ENCODE peak calls at places on chromosomes 11 and 22, in seven cellular contexts. P is left lung, Y is esophagus squamous epithelium, R is B cell, J is HFF-Myc, I is BE2C, L is A549. H is an unnamed sample.

GRCh38 chr11:80899381-80899780 is 1458.6 kb upstream of the TENM4 start:
- DNase-seq in P (no peak), Y (no peak), R (no peak), J (no peak), I (no peak), L (no peak), H (no peak)

GRCh38 chr11:72039108-72039850 is 40.6 kb downstream of the IL18BP start:
- DNase-seq in P (no peak), Y (no peak), R (no peak), J (peak), I (no peak), L (no peak), H (no peak)

GRCh38 chr11:20159680-20160381 is 444 bp downstream of the DBX1 start:
- DNase-seq in P (no peak), Y (no peak), R (no peak), J (no peak), I (no peak), L (no peak), H (peak)

GRCh38 chr11:72812604-72812967 is 1.6 kb upstream of the ATG16L2 start:
- DNase-seq in P (no peak), Y (no peak), R (no peak), J (no peak), I (no peak), L (peak), H (no peak)

GRCh38 chr11:74672956-74673895 is 58.0 kb downstream of the CHRDL2 start:
- DNase-seq in P (no peak), Y (no peak), R (no peak), J (peak), I (peak), L (peak), H (no peak)

GRCh38 chr11:119422505-119423416 is at the start of gene THY1:
- DNase-seq in P (peak), Y (no peak), R (no peak), J (no peak), I (peak), L (no peak), H (peak)

GRCh38 chr11:19872526-19873135 is 160.0 kb downstream of the NAV2 start:
- DNase-seq in P (no peak), Y (no peak), R (no peak), J (no peak), I (no peak), L (no peak), H (no peak)

GRCh38 chr11:3609416-3610265 is 32.2 kb downstream of the ART5 start:
- DNase-seq in P (no peak), Y (no peak), R (no peak), J (peak), I (no peak), L (peak), H (no peak)

GRCh38 chr11:115168229-115168671 is 336.0 kb downstream of the CADM1 start:
- DNase-seq in P (no peak), Y (no peak), R (no peak), J (no peak), I (no peak), L (no peak), H (no peak)

GRCh38 chr11:17256512-17256911 is 20.0 kb upstream of the NUCB2 start:
- DNase-seq in P (no peak), Y (no peak), R (no peak), J (peak), I (no peak), L (peak), H (no peak)

GRCh38 chr11:130847517-130847916 is 68.8 kb downstream of the SNX19 start:
- DNase-seq in P (no peak), Y (no peak), R (no peak), J (no peak), I (peak), L (peak), H (no peak)

GRCh38 chr11:118916842-118917388 is 8.8 kb downstream of the BCL9L start:
- DNase-seq in P (peak), Y (no peak), R (no peak), J (no peak), I (peak), L (peak), H (no peak)

GRCh38 chr11:46686886-46687810 is 13.3 kb downstream of the ARHGAP1 start:
- DNase-seq in P (no peak), Y (no peak), R (no peak), J (peak), I (no peak), L (no peak), H (no peak)

GRCh38 chr11:125871391-125872137 is 15.9 kb upstream of the HYLS1 start:
- DNase-seq in P (no peak), Y (no peak), R (no peak), J (no peak), I (peak), L (peak), H (peak)

GRCh38 chr11:117375960-117376359 is 48.3 kb downstream of the CEP164 start:
- DNase-seq in P (no peak), Y (no peak), R (no peak), J (no peak), I (no peak), L (no peak), H (no peak)

GRCh38 chr11:30314625-30315024 is 8.3 kb upstream of the ARL14EP start:
- DNase-seq in P (no peak), Y (no peak), R (no peak), J (no peak), I (no peak), L (no peak), H (no peak)
- TF ChIP-seq CTCF in P (no peak), Y (no peak), R (peak), J (peak), I (peak), L (peak), H (peak)

DNA sequence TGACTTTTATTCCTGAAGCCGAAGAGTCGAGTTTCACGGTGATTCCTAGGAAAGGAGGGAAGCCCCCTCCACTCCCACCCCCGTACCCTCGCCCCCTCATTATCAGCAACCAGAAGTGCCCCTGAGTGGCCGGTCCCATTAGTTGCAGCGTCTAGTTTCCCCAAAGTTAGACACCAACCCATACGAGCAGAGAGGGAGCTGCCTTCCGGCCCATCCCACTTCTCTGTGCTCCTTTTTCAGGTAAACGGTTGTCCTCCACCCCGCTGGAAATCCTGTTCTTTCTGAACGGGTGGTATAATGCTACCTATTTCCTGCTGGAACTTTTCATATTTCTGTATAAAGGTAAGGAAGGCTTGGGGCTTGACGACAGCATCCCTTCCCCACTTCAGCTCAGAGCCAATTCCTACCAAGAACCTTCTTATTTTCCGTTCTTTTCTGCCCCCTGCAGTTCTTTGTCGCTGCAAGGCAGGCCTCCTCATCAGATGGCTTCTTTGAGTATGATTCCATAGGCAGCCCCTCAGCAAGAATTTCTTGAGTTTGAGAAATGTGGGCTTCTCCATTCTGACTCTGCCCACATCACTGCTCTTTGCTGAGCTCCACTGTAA is 706 bp downstream of the TMEM216 start:
- DNase-seq in P (no peak), Y (no peak), R (no peak), J (no peak), I (no peak), L (peak), H (no peak)
- TF ChIP-seq CTCF in P (no peak), Y (no peak), R (no peak), J (peak), I (peak), L (peak), H (no peak)

GRCh38 chr11:8384199-8384821 is 120.6 kb upstream of the LMO1 start:
- DNase-seq in P (peak), Y (no peak), R (no peak), J (no peak), I (no peak), L (peak), H (no peak)
- TF ChIP-seq CTCF in P (peak), Y (no peak), R (no peak), J (no peak), I (no peak), L (no peak), H (no peak)

GRCh38 chr11:27501102-27501501 is 5.5 kb downstream of the LIN7C start:
- DNase-seq in P (no peak), Y (no peak), R (no peak), J (no peak), I (no peak), L (no peak), H (no peak)

GRCh38 chr11:27495710-27496300 is 10.8 kb downstream of the LIN7C start:
- DNase-seq in P (no peak), Y (no peak), R (no peak), J (no peak), I (no peak), L (no peak), H (no peak)

GRCh38 chr11:27497911-27498310 is 8.7 kb downstream of the LIN7C start:
- DNase-seq in P (no peak), Y (no peak), R (no peak), J (no peak), I (no peak), L (no peak), H (no peak)

GRCh38 chr11:27496461-27496860 is 10.1 kb downstream of the LIN7C start:
- DNase-seq in P (no peak), Y (no peak), R (no peak), J (no peak), I (no peak), L (no peak), H (no peak)

GRCh38 chr11:27497284-27497866 is 9.2 kb downstream of the LIN7C start:
- DNase-seq in P (no peak), Y (no peak), R (no peak), J (no peak), I (no peak), L (peak), H (no peak)
- TF ChIP-seq CTCF in P (no peak), Y (peak), R (peak), J (peak), I (no peak), L (peak), H (peak)

DNA sequence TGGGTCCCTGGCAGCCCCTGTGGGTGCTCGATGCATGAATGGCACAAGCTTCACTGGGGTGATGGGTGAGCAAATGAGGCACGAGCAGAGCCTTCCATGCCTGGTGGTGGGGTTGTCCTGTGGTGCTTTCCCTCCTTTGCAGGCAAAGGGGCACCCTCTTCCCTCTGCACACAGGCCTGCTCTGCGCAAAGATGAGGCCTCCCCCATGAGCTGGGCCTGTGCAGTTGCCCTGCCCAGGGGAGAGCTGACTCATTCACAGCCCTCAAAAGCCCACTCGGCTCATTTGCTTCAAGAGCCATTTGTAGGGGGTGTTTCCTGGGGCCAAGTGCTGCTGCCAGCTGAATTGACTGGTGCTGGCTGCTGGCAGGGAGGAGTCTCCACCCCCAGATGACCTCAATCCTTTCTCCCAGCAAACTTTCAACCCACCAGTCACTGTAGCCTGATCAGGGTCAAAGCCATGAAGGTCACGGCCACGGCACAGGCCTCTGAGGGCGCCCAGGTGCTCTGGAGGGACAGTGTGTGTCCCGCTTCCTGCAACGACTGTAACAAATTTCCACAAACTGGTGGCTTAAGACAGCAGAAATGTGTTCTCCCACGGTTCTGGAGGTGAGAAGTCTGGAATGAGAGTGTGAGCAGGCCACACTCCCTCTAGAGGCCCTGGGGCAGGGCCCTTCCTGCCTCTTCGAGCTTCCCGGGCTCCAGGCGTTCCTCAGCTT is 48.8 kb upstream of the ANO1 start:
- DNase-seq in P (no peak), Y (no peak), R (no peak), J (no peak), I (no peak), L (no peak), H (no peak)
- TF ChIP-seq CTCF in P (no peak), Y (no peak), R (no peak), J (no peak), I (no peak), L (no peak), H (no peak)

GRCh38 chr22:27329471-27329870 is 472.1 kb downstream of the MN1 start:
- DNase-seq in P (no peak), Y (no peak), R (no peak), J (no peak), I (no peak), L (no peak), H (no peak)

GRCh38 chr22:27327981-27328721 is 473.4 kb downstream of the MN1 start:
- DNase-seq in P (no peak), Y (no peak), R (no peak), J (no peak), I (no peak), L (peak), H (no peak)

GRCh38 chr22:27335102-27335660 is 466.4 kb downstream of the MN1 start:
- DNase-seq in P (no peak), Y (no peak), R (no peak), J (no peak), I (no peak), L (no peak), H (no peak)

GRCh38 chr22:27329966-27330645 is 471.4 kb downstream of the MN1 start:
- DNase-seq in P (no peak), Y (no peak), R (no peak), J (no peak), I (no peak), L (no peak), H (no peak)

GRCh38 chr22:27331526-27332281 is 469.9 kb downstream of the MN1 start:
- DNase-seq in P (peak), Y (no peak), R (no peak), J (no peak), I (peak), L (peak), H (peak)
- TF ChIP-seq CTCF in P (no peak), Y (peak), R (no peak), J (peak), I (peak), L (peak), H (peak)

GRCh38 chr11:88535266-88535665 is 197.7 kb upstream of the CTSC start:
- DNase-seq in P (no peak), Y (no peak), R (no peak), J (no peak), I (no peak), L (no peak), H (no peak)
- TF ChIP-seq CTCF in P (no peak), Y (no peak), R (no peak), J (no peak), I (no peak), L (no peak), H (no peak)

DNA sequence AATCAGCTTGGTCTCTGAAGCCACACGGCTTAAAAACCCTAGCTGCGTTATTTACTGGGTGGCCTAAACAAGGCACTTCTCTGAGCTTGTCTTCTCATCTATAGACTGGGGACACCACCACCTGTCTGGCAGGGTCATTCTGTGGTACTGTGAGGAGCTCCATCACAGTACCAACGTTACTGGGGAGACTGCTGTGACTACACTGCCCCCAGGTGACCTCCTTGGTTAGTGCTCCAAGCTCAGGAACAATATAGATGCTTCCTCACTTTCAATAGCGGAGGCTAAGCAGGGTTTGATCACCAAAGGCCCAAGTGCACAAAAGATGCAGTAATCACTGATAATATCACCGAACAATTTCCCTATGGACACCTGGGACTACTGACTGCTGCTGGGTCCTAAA is 18.9 kb downstream of the PRPF19 start:
- DNase-seq in P (no peak), Y (no peak), R (no peak), J (no peak), I (peak), L (peak), H (peak)
- TF ChIP-seq CTCF in P (peak), Y (peak), R (no peak), J (peak), I (peak), L (peak), H (peak)

DNA sequence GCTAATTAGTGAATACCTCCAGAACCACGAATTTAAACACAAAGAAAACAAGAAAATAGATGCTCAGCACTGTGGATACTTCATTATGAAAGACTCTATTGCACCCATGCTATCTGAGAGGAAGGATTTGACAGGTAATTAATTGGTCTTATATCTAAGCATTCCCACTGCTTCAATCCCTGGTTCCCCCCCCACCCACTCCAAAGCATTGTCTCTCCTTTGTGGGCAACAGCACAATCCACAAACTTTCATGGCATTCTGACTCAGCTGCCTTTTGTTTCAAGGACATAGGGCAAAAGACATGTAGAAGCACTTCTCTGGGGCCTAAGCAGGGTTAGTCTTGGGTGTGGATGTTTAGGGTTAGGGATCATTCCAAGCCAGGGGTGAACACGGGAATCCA is 551.4 kb downstream of the BUD13 start:
- DNase-seq in P (no peak), Y (no peak), R (no peak), J (no peak), I (no peak), L (no peak), H (no peak)
- TF ChIP-seq CTCF in P (no peak), Y (no peak), R (no peak), J (no peak), I (no peak), L (no peak), H (no peak)

DNA sequence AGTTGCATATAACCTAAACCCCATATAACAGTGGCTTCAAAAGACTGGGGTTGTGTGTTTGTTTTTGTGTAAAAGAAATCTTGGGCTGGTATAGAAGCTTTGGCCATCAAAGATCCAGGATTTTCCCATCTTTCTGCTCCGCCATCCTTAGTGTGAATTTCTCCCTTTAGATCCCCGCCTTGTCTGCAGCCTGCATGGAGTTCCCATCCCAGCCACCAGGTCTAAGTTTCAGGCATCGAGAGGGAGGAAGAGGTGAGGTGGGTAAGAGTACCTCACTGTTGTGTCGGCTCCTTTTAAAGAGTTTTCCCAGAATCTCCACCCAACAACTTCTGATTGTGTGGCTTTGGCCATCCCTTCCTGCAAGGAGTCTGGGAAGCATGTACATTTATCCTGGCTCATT is 195.5 kb upstream of the SORL1-AS1 start:
- DNase-seq in P (no peak), Y (no peak), R (no peak), J (no peak), I (no peak), L (no peak), H (no peak)
- TF ChIP-seq CTCF in P (no peak), Y (no peak), R (no peak), J (no peak), I (peak), L (no peak), H (peak)

H was measured in glutamatergic neuron.